ENCODE peak calls at places on chromosomes 5 and 9, in seven cellular contexts. One of them, this sample, is unnamed.

GRCh38 chr5:61805101-61805500 is 473.0 kb downstream of the ZSWIM6 start:
- DNase-seq in cardiac muscle cell: no peak
- DNase-seq in uterus: no peak
- DNase-seq in breast epithelium: no peak
- DNase-seq in CD8-positive, alpha-beta memory T cell: no peak
- DNase-seq in sigmoid colon: no peak
- DNase-seq in effector memory CD4-positive, alpha-beta T cell: no peak
- DNase-seq in this sample: no peak

GRCh38 chr9:127166651-127167524 is 44.5 kb upstream of the ANGPTL2 start:
- DNase-seq in CD8-positive, alpha-beta memory T cell: no peak
- DNase-seq in breast epithelium: no peak
- DNase-seq in cardiac muscle cell: no peak
- DNase-seq in uterus: no peak
- DNase-seq in effector memory CD4-positive, alpha-beta T cell: no peak
- DNase-seq in sigmoid colon: peak
- DNase-seq in this sample: no peak

GRCh38 chr5:178502401-178503100 is 87.6 kb downstream of the COL23A1 start:
- DNase-seq in breast epithelium: no peak
- DNase-seq in cardiac muscle cell: no peak
- DNase-seq in uterus: no peak
- DNase-seq in CD8-positive, alpha-beta memory T cell: no peak
- DNase-seq in sigmoid colon: no peak
- DNase-seq in effector memory CD4-positive, alpha-beta T cell: no peak
- DNase-seq in this sample: no peak

GRCh38 chr9:83473488-83473971 is 64.7 kb downstream of the FRMD3 start:
- DNase-seq in breast epithelium: no peak
- DNase-seq in cardiac muscle cell: no peak
- DNase-seq in sigmoid colon: no peak
- DNase-seq in effector memory CD4-positive, alpha-beta T cell: no peak
- DNase-seq in CD8-positive, alpha-beta memory T cell: no peak
- DNase-seq in uterus: no peak
- DNase-seq in this sample: no peak

GRCh38 chr5:173954671-173955605 is 34.0 kb upstream of the C5orf47 start:
- DNase-seq in cardiac muscle cell: peak
- DNase-seq in sigmoid colon: peak
- DNase-seq in breast epithelium: no peak
- DNase-seq in effector memory CD4-positive, alpha-beta T cell: no peak
- DNase-seq in CD8-positive, alpha-beta memory T cell: no peak
- DNase-seq in uterus: no peak
- DNase-seq in this sample: no peak

GRCh38 chr5:73153513-73153912 is 19.5 kb upstream of the TMEM174 start:
- DNase-seq in breast epithelium: no peak
- DNase-seq in CD8-positive, alpha-beta memory T cell: no peak
- DNase-seq in uterus: no peak
- DNase-seq in sigmoid colon: no peak
- DNase-seq in cardiac muscle cell: no peak
- DNase-seq in effector memory CD4-positive, alpha-beta T cell: no peak
- DNase-seq in this sample: no peak

GRCh38 chr5:43172779-43173178 is 19.2 kb upstream of the NIM1K start:
- DNase-seq in sigmoid colon: no peak
- DNase-seq in breast epithelium: no peak
- DNase-seq in uterus: no peak
- DNase-seq in CD8-positive, alpha-beta memory T cell: no peak
- DNase-seq in cardiac muscle cell: no peak
- DNase-seq in effector memory CD4-positive, alpha-beta T cell: no peak
- DNase-seq in this sample: no peak

GRCh38 chr9:10268500-10269485 is 344.0 kb downstream of the PTPRD start:
- DNase-seq in breast epithelium: no peak
- DNase-seq in cardiac muscle cell: peak
- DNase-seq in uterus: no peak
- DNase-seq in effector memory CD4-positive, alpha-beta T cell: no peak
- DNase-seq in CD8-positive, alpha-beta memory T cell: no peak
- DNase-seq in sigmoid colon: no peak
- DNase-seq in this sample: peak

GRCh38 chr9:99115947-99116543 is 11.1 kb downstream of the TGFBR1 start:
- DNase-seq in cardiac muscle cell: no peak
- DNase-seq in sigmoid colon: no peak
- DNase-seq in effector memory CD4-positive, alpha-beta T cell: no peak
- DNase-seq in breast epithelium: no peak
- DNase-seq in CD8-positive, alpha-beta memory T cell: no peak
- DNase-seq in uterus: no peak
- DNase-seq in this sample: no peak

GRCh38 chr5:140608730-140609520 is 24.1 kb downstream of the CD14 start:
- DNase-seq in effector memory CD4-positive, alpha-beta T cell: no peak
- DNase-seq in uterus: no peak
- DNase-seq in sigmoid colon: peak
- DNase-seq in cardiac muscle cell: no peak
- DNase-seq in CD8-positive, alpha-beta memory T cell: no peak
- DNase-seq in breast epithelium: peak
- DNase-seq in this sample: no peak

GRCh38 chr5:17151686-17152085 is 65.7 kb upstream of the BASP1 start:
- DNase-seq in cardiac muscle cell: no peak
- DNase-seq in CD8-positive, alpha-beta memory T cell: no peak
- DNase-seq in sigmoid colon: no peak
- DNase-seq in breast epithelium: no peak
- DNase-seq in effector memory CD4-positive, alpha-beta T cell: no peak
- DNase-seq in uterus: no peak
- DNase-seq in this sample: peak

GRCh38 chr5:10387690-10388089 is 34.2 kb downstream of the MARCHF6 start:
- DNase-seq in uterus: no peak
- DNase-seq in breast epithelium: no peak
- DNase-seq in cardiac muscle cell: no peak
- DNase-seq in CD8-positive, alpha-beta memory T cell: no peak
- DNase-seq in sigmoid colon: no peak
- DNase-seq in effector memory CD4-positive, alpha-beta T cell: no peak
- DNase-seq in this sample: no peak

GRCh38 chr5:142780871-142781270 is 10.7 kb downstream of the ARHGAP26 start:
- DNase-seq in sigmoid colon: no peak
- DNase-seq in uterus: no peak
- DNase-seq in effector memory CD4-positive, alpha-beta T cell: no peak
- DNase-seq in breast epithelium: no peak
- DNase-seq in cardiac muscle cell: no peak
- DNase-seq in CD8-positive, alpha-beta memory T cell: no peak
- DNase-seq in this sample: peak

GRCh38 chr5:172809774-172810173 is 24.3 kb upstream of the ERGIC1 start:
- DNase-seq in effector memory CD4-positive, alpha-beta T cell: no peak
- DNase-seq in sigmoid colon: no peak
- DNase-seq in breast epithelium: no peak
- DNase-seq in uterus: no peak
- DNase-seq in CD8-positive, alpha-beta memory T cell: no peak
- DNase-seq in cardiac muscle cell: no peak
- DNase-seq in this sample: no peak

GRCh38 chr9:38318755-38319495 is 73.6 kb upstream of the ALDH1B1 start:
- DNase-seq in breast epithelium: no peak
- DNase-seq in sigmoid colon: no peak
- DNase-seq in effector memory CD4-positive, alpha-beta T cell: no peak
- DNase-seq in CD8-positive, alpha-beta memory T cell: no peak
- DNase-seq in uterus: no peak
- DNase-seq in cardiac muscle cell: peak
- DNase-seq in this sample: no peak

GRCh38 chr9:87567566-87567965 is 69.9 kb downstream of the DAPK1 start:
- DNase-seq in cardiac muscle cell: no peak
- DNase-seq in effector memory CD4-positive, alpha-beta T cell: no peak
- DNase-seq in breast epithelium: no peak
- DNase-seq in CD8-positive, alpha-beta memory T cell: no peak
- DNase-seq in uterus: no peak
- DNase-seq in sigmoid colon: no peak
- DNase-seq in this sample: no peak

GRCh38 chr5:84303315-84303714 is 81.4 kb downstream of the EDIL3 start:
- DNase-seq in uterus: no peak
- DNase-seq in breast epithelium: no peak
- DNase-seq in CD8-positive, alpha-beta memory T cell: no peak
- DNase-seq in cardiac muscle cell: no peak
- DNase-seq in effector memory CD4-positive, alpha-beta T cell: no peak
- DNase-seq in sigmoid colon: no peak
- DNase-seq in this sample: no peak

GRCh38 chr5:11797132-11797531 is 107.1 kb downstream of the CTNND2 start:
- DNase-seq in CD8-positive, alpha-beta memory T cell: no peak
- DNase-seq in effector memory CD4-positive, alpha-beta T cell: no peak
- DNase-seq in uterus: no peak
- DNase-seq in sigmoid colon: no peak
- DNase-seq in breast epithelium: no peak
- DNase-seq in cardiac muscle cell: no peak
- DNase-seq in this sample: peak

GRCh38 chr9:132341177-132341840 is 13.5 kb downstream of the SETX start:
- DNase-seq in CD8-positive, alpha-beta memory T cell: no peak
- DNase-seq in effector memory CD4-positive, alpha-beta T cell: no peak
- DNase-seq in sigmoid colon: no peak
- DNase-seq in breast epithelium: no peak
- DNase-seq in uterus: no peak
- DNase-seq in cardiac muscle cell: no peak
- DNase-seq in this sample: no peak

GRCh38 chr5:123875444-123876264 is 363.7 kb downstream of the CSNK1G3 start:
- DNase-seq in cardiac muscle cell: peak
- DNase-seq in sigmoid colon: no peak
- DNase-seq in CD8-positive, alpha-beta memory T cell: no peak
- DNase-seq in effector memory CD4-positive, alpha-beta T cell: no peak
- DNase-seq in breast epithelium: no peak
- DNase-seq in uterus: no peak
- DNase-seq in this sample: peak

GRCh38 chr5:153777681-153778080 is 261.0 kb downstream of the FAM114A2 start:
- DNase-seq in cardiac muscle cell: no peak
- DNase-seq in sigmoid colon: no peak
- DNase-seq in CD8-positive, alpha-beta memory T cell: no peak
- DNase-seq in breast epithelium: no peak
- DNase-seq in effector memory CD4-positive, alpha-beta T cell: no peak
- DNase-seq in uterus: no peak
- DNase-seq in this sample: no peak

GRCh38 chr5:136212252-136212721 is 19.3 kb upstream of the SMIM32 start:
- DNase-seq in sigmoid colon: peak
- DNase-seq in uterus: peak
- DNase-seq in CD8-positive, alpha-beta memory T cell: peak
- DNase-seq in breast epithelium: no peak
- DNase-seq in effector memory CD4-positive, alpha-beta T cell: no peak
- DNase-seq in cardiac muscle cell: peak
- DNase-seq in this sample: peak

GRCh38 chr5:28954074-28954473 is 1915.7 kb upstream of the CDH9 start:
- DNase-seq in uterus: no peak
- DNase-seq in breast epithelium: no peak
- DNase-seq in cardiac muscle cell: no peak
- DNase-seq in sigmoid colon: no peak
- DNase-seq in effector memory CD4-positive, alpha-beta T cell: no peak
- DNase-seq in CD8-positive, alpha-beta memory T cell: no peak
- DNase-seq in this sample: no peak

GRCh38 chr5:14793851-14794250 is 77.7 kb downstream of the ANKH start:
- DNase-seq in breast epithelium: no peak
- DNase-seq in sigmoid colon: no peak
- DNase-seq in cardiac muscle cell: no peak
- DNase-seq in CD8-positive, alpha-beta memory T cell: no peak
- DNase-seq in effector memory CD4-positive, alpha-beta T cell: no peak
- DNase-seq in uterus: no peak
- DNase-seq in this sample: no peak
- H3K27ac ChIP-seq in breast epithelium: no peak
- H3K27ac ChIP-seq in sigmoid colon: no peak
- H3K27ac ChIP-seq in cardiac muscle cell: no peak
- H3K27ac ChIP-seq in CD8-positive, alpha-beta memory T cell: no peak
- H3K27ac ChIP-seq in effector memory CD4-positive, alpha-beta T cell: no peak
- H3K27ac ChIP-seq in uterus: no peak
- H3K27ac ChIP-seq in this sample: no peak

GRCh38 chr5:38680094-38680765 is 123.8 kb upstream of the LIFR start:
- DNase-seq in CD8-positive, alpha-beta memory T cell: no peak
- DNase-seq in cardiac muscle cell: no peak
- DNase-seq in breast epithelium: no peak
- DNase-seq in sigmoid colon: no peak
- DNase-seq in effector memory CD4-positive, alpha-beta T cell: no peak
- DNase-seq in uterus: no peak
- DNase-seq in this sample: no peak
- H3K27ac ChIP-seq in CD8-positive, alpha-beta memory T cell: no peak
- H3K27ac ChIP-seq in cardiac muscle cell: no peak
- H3K27ac ChIP-seq in breast epithelium: no peak
- H3K27ac ChIP-seq in sigmoid colon: no peak
- H3K27ac ChIP-seq in effector memory CD4-positive, alpha-beta T cell: no peak
- H3K27ac ChIP-seq in uterus: no peak
- H3K27ac ChIP-seq in this sample: no peak

DNA sequence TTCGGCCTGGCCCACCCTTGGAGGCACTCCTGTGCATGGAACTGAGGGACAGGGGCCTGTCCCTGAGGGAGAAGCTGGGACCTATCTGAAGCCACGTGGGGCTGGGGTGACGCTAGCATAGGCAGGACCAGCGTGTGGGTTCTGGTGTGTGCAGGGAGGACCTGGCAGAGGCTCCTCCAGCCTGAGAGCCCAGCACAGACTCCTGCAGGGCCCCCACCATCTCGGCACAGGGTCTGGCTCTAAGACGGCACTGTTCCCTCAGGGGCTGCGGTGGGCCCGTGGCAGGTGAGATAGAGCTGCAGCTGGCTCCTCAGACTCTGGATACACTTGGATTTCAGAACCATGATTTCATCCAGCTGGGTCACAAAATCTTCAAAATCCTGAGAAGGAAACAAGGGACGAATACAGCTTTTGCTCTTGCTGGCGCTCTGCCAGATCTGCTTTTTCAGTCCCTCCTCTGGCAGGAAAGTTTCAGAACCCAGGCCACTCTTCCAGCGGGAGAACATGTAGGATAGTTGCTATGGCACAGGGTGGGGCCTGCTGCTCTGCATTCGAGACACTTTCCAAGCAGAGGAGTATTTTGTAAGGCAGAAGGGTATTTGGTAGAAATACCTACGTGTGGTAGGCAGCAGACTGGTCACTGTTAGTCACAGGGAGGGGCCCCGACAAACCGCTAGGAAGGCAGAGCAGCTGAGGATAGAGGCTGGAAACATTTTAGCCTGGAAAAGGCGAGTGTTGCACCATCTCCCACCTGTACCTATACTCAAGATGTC is 74.7 kb downstream of the KIF24 start:
- DNase-seq in cardiac muscle cell: no peak
- DNase-seq in sigmoid colon: peak
- DNase-seq in CD8-positive, alpha-beta memory T cell: no peak
- DNase-seq in effector memory CD4-positive, alpha-beta T cell: no peak
- DNase-seq in breast epithelium: no peak
- DNase-seq in uterus: peak
- DNase-seq in this sample: no peak
- H3K27ac ChIP-seq in cardiac muscle cell: peak
- H3K27ac ChIP-seq in sigmoid colon: peak
- H3K27ac ChIP-seq in CD8-positive, alpha-beta memory T cell: no peak
- H3K27ac ChIP-seq in effector memory CD4-positive, alpha-beta T cell: no peak
- H3K27ac ChIP-seq in breast epithelium: peak
- H3K27ac ChIP-seq in uterus: peak
- H3K27ac ChIP-seq in this sample: no peak

GRCh38 chr5:65185468-65185867 is 296.3 kb downstream of the ADAMTS6 start:
- DNase-seq in breast epithelium: no peak
- DNase-seq in cardiac muscle cell: no peak
- DNase-seq in uterus: no peak
- DNase-seq in sigmoid colon: no peak
- DNase-seq in CD8-positive, alpha-beta memory T cell: no peak
- DNase-seq in effector memory CD4-positive, alpha-beta T cell: no peak
- DNase-seq in this sample: no peak

GRCh38 chr5:65191554-65192126 is 290.1 kb downstream of the ADAMTS6 start:
- DNase-seq in uterus: no peak
- DNase-seq in effector memory CD4-positive, alpha-beta T cell: no peak
- DNase-seq in sigmoid colon: no peak
- DNase-seq in breast epithelium: no peak
- DNase-seq in CD8-positive, alpha-beta memory T cell: no peak
- DNase-seq in cardiac muscle cell: no peak
- DNase-seq in this sample: no peak

GRCh38 chr5:65190328-65191053 is 291.2 kb downstream of the ADAMTS6 start:
- DNase-seq in sigmoid colon: no peak
- DNase-seq in breast epithelium: no peak
- DNase-seq in uterus: no peak
- DNase-seq in effector memory CD4-positive, alpha-beta T cell: no peak
- DNase-seq in CD8-positive, alpha-beta memory T cell: no peak
- DNase-seq in cardiac muscle cell: no peak
- DNase-seq in this sample: no peak

GRCh38 chr5:65184780-65185179 is 296.9 kb downstream of the ADAMTS6 start:
- DNase-seq in sigmoid colon: no peak
- DNase-seq in CD8-positive, alpha-beta memory T cell: no peak
- DNase-seq in cardiac muscle cell: peak
- DNase-seq in breast epithelium: no peak
- DNase-seq in effector memory CD4-positive, alpha-beta T cell: no peak
- DNase-seq in uterus: no peak
- DNase-seq in this sample: no peak

GRCh38 chr5:65186646-65187227 is 295.0 kb downstream of the ADAMTS6 start:
- DNase-seq in breast epithelium: no peak
- DNase-seq in cardiac muscle cell: no peak
- DNase-seq in CD8-positive, alpha-beta memory T cell: no peak
- DNase-seq in effector memory CD4-positive, alpha-beta T cell: no peak
- DNase-seq in uterus: no peak
- DNase-seq in sigmoid colon: no peak
- DNase-seq in this sample: no peak
- H3K27ac ChIP-seq in breast epithelium: no peak
- H3K27ac ChIP-seq in cardiac muscle cell: no peak
- H3K27ac ChIP-seq in CD8-positive, alpha-beta memory T cell: no peak
- H3K27ac ChIP-seq in effector memory CD4-positive, alpha-beta T cell: no peak
- H3K27ac ChIP-seq in uterus: no peak
- H3K27ac ChIP-seq in sigmoid colon: no peak
- H3K27ac ChIP-seq in this sample: no peak